ENCODE peak calls at places on chromosomes 6 and 20, in eight cellular contexts. Q, R, J, A, W, E, Y and X are unnamed samples.

GRCh38 chr6:148700713-148701392 is 46.0 kb upstream of the UST start:
- DNase-seq in E (peak), A (peak), Q (peak), R (peak), W (peak), Y (peak), J (peak), X (peak)

GRCh38 chr6:163950159-163950558 is 535.6 kb downstream of the QKI start:
- DNase-seq in J (peak), Q (no peak), E (no peak), Y (no peak), A (no peak), R (no peak), W (peak), X (no peak)

GRCh38 chr6:163095401-163095800 is 319.1 kb upstream of the QKI start:
- DNase-seq in W (no peak), R (no peak), Y (no peak), A (no peak), Q (no peak), E (no peak), J (no peak), X (no peak)

GRCh38 chr20:11697646-11698045 is 220.0 kb upstream of the BTBD3 start:
- DNase-seq in A (no peak), E (no peak), W (no peak), Q (no peak), Y (no peak), R (no peak), J (no peak), X (no peak)

GRCh38 chr20:13262701-13263335 is 41.7 kb downstream of the ISM1 start:
- DNase-seq in Y (peak), E (no peak), J (no peak), R (no peak), A (peak), W (no peak), Q (no peak), X (no peak)

GRCh38 chr6:102895683-102896082 is 1502.2 kb downstream of the GRIK2 start:
- DNase-seq in W (no peak), E (no peak), R (no peak), Y (no peak), A (no peak), Q (no peak), J (no peak), X (peak)

GRCh38 chr20:23039885-23040508 is 4.9 kb downstream of the SSTR4 start:
- DNase-seq in Q (no peak), A (peak), W (no peak), J (no peak), E (no peak), R (no peak), Y (no peak), X (no peak)

GRCh38 chr20:37259031-37259430 is 2.6 kb downstream of the GHRH start:
- DNase-seq in W (no peak), Y (no peak), Q (no peak), J (no peak), R (no peak), E (no peak), A (no peak), X (no peak)

GRCh38 chr6:150024646-150025155 is 631 bp downstream of the RAET1L start:
- DNase-seq in R (no peak), W (no peak), A (no peak), Q (no peak), Y (no peak), E (no peak), J (no peak), X (no peak)

GRCh38 chr6:157542405-157542943 is 161.5 kb downstream of the ZDHHC14 start:
- DNase-seq in W (no peak), E (no peak), R (no peak), J (no peak), Q (no peak), A (no peak), Y (no peak), X (no peak)

GRCh38 chr20:31602779-31603441 is 2.2 kb upstream of the ID1 start:
- DNase-seq in A (no peak), Y (no peak), J (peak), E (peak), R (peak), W (peak), Q (peak), X (peak)